ENCODE peak calls at places on chromosomes 1 and 21, in six cellular contexts. F is breast epithelium, O is HEK293T, P is lower leg skin, B is RWPE1, X is type B pancreatic cell. N is an unnamed sample.

GRCh38 chr1:172268237-172268636 is 152.2 kb upstream of the C1orf105 start:
- DNase-seq in F (no peak), O (no peak), P (no peak), B (no peak), X (no peak), N (no peak)

GRCh38 chr1:99766378-99766800 is at the start of gene FRRS1:
- DNase-seq in F (peak), O (peak), P (peak), B (peak), X (no peak), N (peak)

GRCh38 chr1:43621386-43621785 is 28.6 kb upstream of the KDM4A start:
- DNase-seq in F (no peak), O (no peak), P (no peak), B (no peak), X (no peak), N (no peak)

GRCh38 chr1:94463765-94464330 is 45.7 kb downstream of the ABCD3 start:
- DNase-seq in F (no peak), O (peak), P (no peak), B (peak), X (no peak), N (no peak)

GRCh38 chr1:232462200-232462599 is 167.7 kb downstream of the SIPA1L2 start:
- DNase-seq in F (no peak), O (no peak), P (no peak), B (peak), X (no peak), N (peak)

GRCh38 chr1:202348005-202348508 is 442 bp upstream of the PPP1R12B start:
- DNase-seq in F (no peak), O (no peak), P (no peak), B (no peak), X (no peak), N (no peak)

GRCh38 chr1:101257500-101258325 is 20.9 kb downstream of the S1PR1 start:
- DNase-seq in F (no peak), O (no peak), P (no peak), B (no peak), X (no peak), N (no peak)

GRCh38 chr1:54391450-54392071 is 14.6 kb downstream of the SSBP3 start:
- DNase-seq in F (no peak), O (no peak), P (no peak), B (no peak), X (no peak), N (no peak)

GRCh38 chr21:14548751-14549150 is 2.6 kb upstream of the SAMSN1 start:
- DNase-seq in F (no peak), O (no peak), P (no peak), B (no peak), X (no peak), N (no peak)

GRCh38 chr1:96808186-96808585 is 86.6 kb downstream of the PTBP2 start:
- DNase-seq in F (no peak), O (peak), P (no peak), B (no peak), X (no peak), N (no peak)

GRCh38 chr1:166888710-166889109 is 12.6 kb upstream of the TADA1 start:
- DNase-seq in F (no peak), O (no peak), P (no peak), B (no peak), X (no peak), N (no peak)

GRCh38 chr1:65799601-65800000 is 6.9 kb downstream of the PDE4B start:
- DNase-seq in F (no peak), O (no peak), P (no peak), B (no peak), X (no peak), N (no peak)

GRCh38 chr1:19096036-19096833 is 113.8 kb downstream of the UBR4 start:
- DNase-seq in F (peak), O (peak), P (no peak), B (peak), X (no peak), N (no peak)